ENCODE peak calls at places on chromosomes 13 and 19, in ten cellular contexts. O is progenitor cell of endocrine pancreas; L is mesothelial cell of epicardium; G is RWPE1; Z is cerebellum; K is immature natural killer cell; J is cardiac fibroblast; B is aorta; C is NCI-H2171 treated with DMSO at 0.1 percent for 48 hours; X is effector memory CD8-positive, alpha-beta T cell. W is an unnamed sample.

GRCh38 chr19:33772102-33772857 is 24.4 kb upstream of the KCTD15 start:
- DNase-seq in B (no peak), G (no peak), L (no peak), O (no peak), J (no peak), X (no peak), C (no peak), K (no peak), Z (no peak), W (no peak)

GRCh38 chr19:3025516-3025890 is 3.6 kb downstream of the TLE2 start:
- DNase-seq in J (no peak), B (no peak), K (no peak), C (no peak), Z (no peak), X (no peak), G (no peak), O (no peak), L (no peak), W (no peak)

GRCh38 chr13:26679411-26679810 is 81.2 kb downstream of the GPR12 start:
- DNase-seq in C (no peak), Z (no peak), X (no peak), L (no peak), O (no peak), J (peak), G (no peak), K (no peak), B (no peak), W (no peak)

GRCh38 chr19:46721269-46722003 is 4.5 kb upstream of the PRKD2 start:
- DNase-seq in O (no peak), C (no peak), Z (no peak), K (no peak), J (no peak), L (no peak), X (no peak), B (peak), G (no peak), W (no peak)

GRCh38 chr13:112124100-112124499 is 57.2 kb downstream of the SOX1 start:
- DNase-seq in Z (no peak), B (no peak), X (no peak), J (no peak), C (peak), G (no peak), O (no peak), K (no peak), L (no peak), W (no peak)

GRCh38 chr13:49082653-49083536 is 107.2 kb downstream of the FNDC3A start:
- DNase-seq in K (no peak), J (peak), L (no peak), O (no peak), C (no peak), Z (no peak), G (peak), X (no peak), B (no peak), W (no peak)

GRCh38 chr19:49546825-49547565 is 19.2 kb downstream of the RCN3 start:
- DNase-seq in L (no peak), K (peak), X (peak), J (peak), G (peak), C (peak), O (peak), Z (peak), B (no peak), W (peak)

GRCh38 chr19:33668968-33669367 is 47.2 kb downstream of the CHST8 start:
- DNase-seq in G (no peak), Z (no peak), X (no peak), O (no peak), B (no peak), J (no peak), C (no peak), L (no peak), K (no peak), W (no peak)

GRCh38 chr19:13463296-13463695 is 43.0 kb downstream of the CACNA1A start:
- DNase-seq in K (peak), G (peak), O (peak), Z (no peak), J (peak), X (no peak), L (no peak), C (no peak), B (no peak), W (peak)

GRCh38 chr19:10554760-10555612 is 10.8 kb downstream of the KRI1 start:
- DNase-seq in X (no peak), K (no peak), B (no peak), O (no peak), J (no peak), G (peak), Z (no peak), L (no peak), C (no peak), W (no peak)

GRCh38 chr13:103187621-103188020 is 121.4 kb upstream of the SLC10A2 start:
- DNase-seq in K (no peak), B (no peak), L (no peak), Z (no peak), C (no peak), X (no peak), O (no peak), G (no peak), J (no peak), W (no peak)

GRCh38 chr19:41870401-41870873 is 6.6 kb upstream of the CD79A start:
- DNase-seq in X (no peak), L (no peak), B (no peak), O (no peak), Z (no peak), K (no peak), C (no peak), G (no peak), J (peak), W (no peak)

GRCh38 chr19:41575998-41576397 is at the start of gene CEACAM21:
- DNase-seq in J (no peak), X (no peak), O (no peak), L (no peak), G (no peak), B (peak), Z (no peak), C (no peak), K (no peak), W (peak)

GRCh38 chr19:6706633-6706958 is 13.9 kb downstream of the C3 start:
- DNase-seq in L (no peak), C (no peak), Z (no peak), X (no peak), G (no peak), B (no peak), J (no peak), O (no peak), K (no peak), W (no peak)

GRCh38 chr13:93984876-93985275 is 494.6 kb downstream of the DCT start:
- DNase-seq in J (no peak), O (no peak), X (no peak), Z (no peak), C (no peak), K (no peak), L (no peak), G (no peak), B (no peak), W (no peak)

GRCh38 chr19:33673996-33674395 is 52.2 kb downstream of the CHST8 start:
- DNase-seq in B (no peak), Z (no peak), K (no peak), O (no peak), C (peak), J (no peak), L (no peak), X (no peak), G (no peak), W (no peak)